ENCODE peak calls at places on chromosomes 16 and 17, in ten cellular contexts. One of them, this sample, is unnamed.
A peak's percentile ranks its signal among the peaks of the same experiment; 100 is the strongest.

GRCh38 chr17:75573540-75573957 is 14.1 kb upstream of the MYO15B start:
- DNase-seq in heart left ventricle: no peak
- DNase-seq in lower leg skin: no peak
- DNase-seq in body of pancreas: no peak
- DNase-seq in HepG2: no peak
- DNase-seq in stomach: no peak
- DNase-seq in A549: no peak
- DNase-seq in endothelial cell of umbilical vein: no peak
- DNase-seq in uterus: no peak
- DNase-seq in transverse colon: no peak
- DNase-seq in this sample: no peak

GRCh38 chr17:54974758-54975157 is 6.2 kb downstream of the STXBP4 start:
- DNase-seq in heart left ventricle: no peak
- DNase-seq in lower leg skin: no peak
- DNase-seq in body of pancreas: no peak
- DNase-seq in HepG2: no peak
- DNase-seq in stomach: no peak
- DNase-seq in A549: no peak
- DNase-seq in endothelial cell of umbilical vein: no peak
- DNase-seq in uterus: no peak
- DNase-seq in transverse colon: no peak
- DNase-seq in this sample: no peak

GRCh38 chr16:58411736-58412614 is 19.7 kb downstream of the GINS3 start:
- DNase-seq in heart left ventricle: no peak
- DNase-seq in lower leg skin: no peak
- DNase-seq in body of pancreas: no peak
- DNase-seq in HepG2: no peak
- DNase-seq in stomach: no peak
- DNase-seq in A549: no peak
- DNase-seq in endothelial cell of umbilical vein: no peak
- DNase-seq in uterus: no peak
- DNase-seq in transverse colon: no peak
- DNase-seq in this sample: no peak

GRCh38 chr16:84959784-84960417 is 51.4 kb downstream of the ZDHHC7 start:
- DNase-seq in heart left ventricle: no peak
- DNase-seq in lower leg skin: no peak
- DNase-seq in body of pancreas: no peak
- DNase-seq in HepG2: no peak
- DNase-seq in stomach: peak; percentile 37
- DNase-seq in A549: no peak
- DNase-seq in endothelial cell of umbilical vein: no peak
- DNase-seq in uterus: no peak
- DNase-seq in transverse colon: no peak
- DNase-seq in this sample: no peak

GRCh38 chr17:9402590-9403199 is 172.9 kb downstream of the STX8 start:
- DNase-seq in heart left ventricle: no peak
- DNase-seq in lower leg skin: no peak
- DNase-seq in body of pancreas: peak; percentile 9
- DNase-seq in HepG2: peak; percentile 45
- DNase-seq in stomach: no peak
- DNase-seq in A549: peak; percentile 67
- DNase-seq in endothelial cell of umbilical vein: peak; percentile 36
- DNase-seq in uterus: no peak
- DNase-seq in transverse colon: peak; percentile 25
- DNase-seq in this sample: no peak

GRCh38 chr16:66923247-66923851 is 2.0 kb downstream of the RRAD start:
- DNase-seq in heart left ventricle: peak; percentile 78
- DNase-seq in lower leg skin: no peak
- DNase-seq in body of pancreas: peak; percentile 27
- DNase-seq in HepG2: no peak
- DNase-seq in stomach: no peak
- DNase-seq in A549: no peak
- DNase-seq in endothelial cell of umbilical vein: no peak
- DNase-seq in uterus: peak; percentile 73
- DNase-seq in transverse colon: no peak
- DNase-seq in this sample: no peak

GRCh38 chr17:48037036-48037881 is at the start of gene COPZ2:
- DNase-seq in heart left ventricle: peak; percentile 75
- DNase-seq in lower leg skin: peak; percentile 92
- DNase-seq in body of pancreas: peak; percentile 74
- DNase-seq in HepG2: peak; percentile 50
- DNase-seq in stomach: peak; percentile 60
- DNase-seq in A549: peak; percentile 71
- DNase-seq in endothelial cell of umbilical vein: peak; percentile 51
- DNase-seq in uterus: peak; percentile 63
- DNase-seq in transverse colon: peak; percentile 69
- DNase-seq in this sample: no peak

GRCh38 chr17:74271902-74272563 is 2.0 kb upstream of the DNAI2 start:
- DNase-seq in heart left ventricle: peak; percentile 54
- DNase-seq in lower leg skin: no peak
- DNase-seq in body of pancreas: no peak
- DNase-seq in HepG2: no peak
- DNase-seq in stomach: no peak
- DNase-seq in A549: no peak
- DNase-seq in endothelial cell of umbilical vein: no peak
- DNase-seq in uterus: no peak
- DNase-seq in transverse colon: no peak
- DNase-seq in this sample: no peak

GRCh38 chr17:46727572-46728348 is 90.7 kb downstream of the WNT3 start:
- DNase-seq in heart left ventricle: no peak
- DNase-seq in lower leg skin: no peak
- DNase-seq in body of pancreas: no peak
- DNase-seq in HepG2: no peak
- DNase-seq in stomach: no peak
- DNase-seq in A549: peak; percentile 18
- DNase-seq in endothelial cell of umbilical vein: no peak
- DNase-seq in uterus: no peak
- DNase-seq in transverse colon: no peak
- DNase-seq in this sample: peak; percentile 54

GRCh38 chr16:19294156-19294649 is 8.7 kb downstream of the CLEC19A start:
- DNase-seq in heart left ventricle: peak; percentile 56
- DNase-seq in lower leg skin: peak; percentile 86
- DNase-seq in body of pancreas: peak; percentile 68
- DNase-seq in HepG2: no peak
- DNase-seq in stomach: no peak
- DNase-seq in A549: peak; percentile 45
- DNase-seq in endothelial cell of umbilical vein: no peak
- DNase-seq in uterus: peak; percentile 14
- DNase-seq in transverse colon: peak; percentile 37
- DNase-seq in this sample: no peak
- TF ChIP-seq POLR2A in heart left ventricle: no peak
- TF ChIP-seq POLR2A in lower leg skin: no peak
- TF ChIP-seq POLR2A in body of pancreas: no peak
- TF ChIP-seq POLR2A in HepG2: no peak
- TF ChIP-seq POLR2A in stomach: no peak
- TF ChIP-seq POLR2A in A549: no peak
- TF ChIP-seq POLR2A in endothelial cell of umbilical vein: no peak
- TF ChIP-seq POLR2A in uterus: no peak
- TF ChIP-seq POLR2A in transverse colon: no peak
- TF ChIP-seq POLR2A in this sample: no peak

DNA sequence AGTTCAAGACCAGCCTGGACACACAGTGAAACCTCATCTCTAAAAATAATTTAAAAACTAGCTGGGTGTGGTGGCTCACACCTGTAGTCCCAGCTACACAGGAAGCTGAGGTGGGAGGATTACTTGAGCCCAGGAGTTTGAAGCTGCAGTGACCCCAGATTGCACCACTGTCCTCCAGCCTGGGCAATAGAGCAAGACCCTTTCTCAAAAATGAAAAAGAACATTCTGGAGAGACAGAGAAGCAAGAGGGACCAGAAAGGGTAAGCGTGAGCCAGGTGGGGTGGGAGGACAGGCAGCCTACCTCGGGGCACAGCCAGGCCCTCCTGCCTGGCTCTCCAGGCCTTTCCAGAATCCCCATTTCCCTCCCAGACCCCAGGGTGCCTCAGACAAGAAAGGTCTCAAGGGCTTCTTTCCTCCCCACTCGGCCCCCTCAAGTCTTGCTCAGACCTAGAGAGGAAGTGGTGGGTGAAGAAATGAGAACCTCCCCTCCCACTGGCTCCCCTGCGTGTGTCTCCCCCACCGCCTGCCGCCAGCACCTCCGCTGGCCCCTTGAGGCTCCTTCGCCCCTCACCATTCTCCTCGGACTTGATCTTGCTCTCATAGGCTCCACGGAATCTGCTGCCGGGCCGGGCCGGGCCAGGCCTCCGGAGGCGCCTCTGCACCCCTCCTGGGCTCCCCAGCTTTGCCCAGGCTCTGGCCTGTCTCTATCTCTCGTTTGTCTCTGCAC is 501 bp downstream of the C16orf54 start:
- DNase-seq in heart left ventricle: no peak
- DNase-seq in lower leg skin: no peak
- DNase-seq in body of pancreas: no peak
- DNase-seq in HepG2: no peak
- DNase-seq in stomach: no peak
- DNase-seq in A549: no peak
- DNase-seq in endothelial cell of umbilical vein: no peak
- DNase-seq in uterus: no peak
- DNase-seq in transverse colon: peak; percentile 31
- DNase-seq in this sample: no peak
- TF ChIP-seq POLR2A in heart left ventricle: no peak
- TF ChIP-seq POLR2A in lower leg skin: no peak
- TF ChIP-seq POLR2A in body of pancreas: no peak
- TF ChIP-seq POLR2A in HepG2: no peak
- TF ChIP-seq POLR2A in stomach: no peak
- TF ChIP-seq POLR2A in A549: no peak
- TF ChIP-seq POLR2A in endothelial cell of umbilical vein: no peak
- TF ChIP-seq POLR2A in uterus: no peak
- TF ChIP-seq POLR2A in transverse colon: no peak
- TF ChIP-seq POLR2A in this sample: no peak

GRCh38 chr17:62627219-62627903 is at the start of gene MRC2:
- DNase-seq in heart left ventricle: peak; percentile 83
- DNase-seq in lower leg skin: peak; percentile 92
- DNase-seq in body of pancreas: peak; percentile 36
- DNase-seq in HepG2: no peak
- DNase-seq in stomach: no peak
- DNase-seq in A549: peak; percentile 84
- DNase-seq in endothelial cell of umbilical vein: peak; percentile 68
- DNase-seq in uterus: peak; percentile 80
- DNase-seq in transverse colon: peak; percentile 35
- DNase-seq in this sample: peak; percentile 87
- TF ChIP-seq POLR2A in heart left ventricle: peak; percentile 22
- TF ChIP-seq POLR2A in lower leg skin: no peak
- TF ChIP-seq POLR2A in body of pancreas: peak; percentile 24
- TF ChIP-seq POLR2A in HepG2: no peak
- TF ChIP-seq POLR2A in stomach: no peak
- TF ChIP-seq POLR2A in A549: peak; percentile 79
- TF ChIP-seq POLR2A in endothelial cell of umbilical vein: peak; percentile 50
- TF ChIP-seq POLR2A in uterus: no peak
- TF ChIP-seq POLR2A in transverse colon: no peak
- TF ChIP-seq POLR2A in this sample: peak; percentile 56

GRCh38 chr17:58515286-58515685 is 848 bp upstream of the MTMR4 start:
- DNase-seq in heart left ventricle: no peak
- DNase-seq in lower leg skin: no peak
- DNase-seq in body of pancreas: no peak
- DNase-seq in HepG2: no peak
- DNase-seq in stomach: no peak
- DNase-seq in A549: no peak
- DNase-seq in endothelial cell of umbilical vein: no peak
- DNase-seq in uterus: no peak
- DNase-seq in transverse colon: no peak
- DNase-seq in this sample: no peak
- TF ChIP-seq POLR2A in heart left ventricle: no peak
- TF ChIP-seq POLR2A in lower leg skin: no peak
- TF ChIP-seq POLR2A in body of pancreas: no peak
- TF ChIP-seq POLR2A in HepG2: no peak
- TF ChIP-seq POLR2A in stomach: no peak
- TF ChIP-seq POLR2A in A549: no peak
- TF ChIP-seq POLR2A in endothelial cell of umbilical vein: no peak
- TF ChIP-seq POLR2A in uterus: no peak
- TF ChIP-seq POLR2A in transverse colon: no peak
- TF ChIP-seq POLR2A in this sample: no peak

This sample was measured in H54.